ENCODE peak calls at places on chromosomes 1 and 21, in nine cellular contexts. B is aorta; L is AG04450; Y is heart right ventricle; I is pancreas; D is CD8-positive, alpha-beta memory T cell; G is PC-9; X is H9; P is cardiac muscle cell. K is an unnamed sample.

GRCh38 chr1:156149374-156150106 is 3.8 kb upstream of the SEMA4A start:
- DNase-seq in B (peak), G (no peak), P (no peak), Y (no peak), I (no peak), X (peak), L (no peak), D (no peak), K (no peak)

GRCh38 chr1:117753652-117754051 is 147.8 kb downstream of the TENT5C start:
- DNase-seq in D (no peak), P (peak), L (peak), X (no peak), Y (no peak), I (no peak), B (no peak), G (no peak), K (no peak)

GRCh38 chr21:15638856-15639549 is 90.8 kb upstream of the USP25 start:
- DNase-seq in D (no peak), B (no peak), I (peak), P (peak), X (no peak), Y (no peak), L (no peak), G (peak), K (no peak)

GRCh38 chr1:117645343-117645742 is 39.5 kb downstream of the TENT5C start:
- DNase-seq in P (no peak), G (no peak), X (no peak), Y (no peak), I (no peak), L (no peak), D (no peak), B (no peak), K (no peak)

GRCh38 chr1:30422251-30422650 is 301.1 kb downstream of the MATN1 start:
- DNase-seq in D (no peak), B (peak), Y (no peak), L (no peak), I (no peak), X (peak), P (no peak), G (no peak), K (no peak)

GRCh38 chr1:116856312-116856711 is 53.4 kb upstream of the PTGFRN start:
- DNase-seq in P (no peak), B (no peak), D (no peak), X (no peak), Y (no peak), L (no peak), G (no peak), I (no peak), K (no peak)

GRCh38 chr1:115296981-115297380 is 41.1 kb downstream of the NGF start:
- DNase-seq in G (no peak), I (no peak), P (no peak), D (no peak), L (no peak), X (no peak), Y (no peak), B (no peak), K (no peak)

GRCh38 chr1:63958556-63958955 is 184.7 kb downstream of the ROR1 start:
- DNase-seq in B (no peak), G (no peak), P (no peak), L (no peak), D (no peak), Y (no peak), I (no peak), X (no peak), K (no peak)

DNA sequence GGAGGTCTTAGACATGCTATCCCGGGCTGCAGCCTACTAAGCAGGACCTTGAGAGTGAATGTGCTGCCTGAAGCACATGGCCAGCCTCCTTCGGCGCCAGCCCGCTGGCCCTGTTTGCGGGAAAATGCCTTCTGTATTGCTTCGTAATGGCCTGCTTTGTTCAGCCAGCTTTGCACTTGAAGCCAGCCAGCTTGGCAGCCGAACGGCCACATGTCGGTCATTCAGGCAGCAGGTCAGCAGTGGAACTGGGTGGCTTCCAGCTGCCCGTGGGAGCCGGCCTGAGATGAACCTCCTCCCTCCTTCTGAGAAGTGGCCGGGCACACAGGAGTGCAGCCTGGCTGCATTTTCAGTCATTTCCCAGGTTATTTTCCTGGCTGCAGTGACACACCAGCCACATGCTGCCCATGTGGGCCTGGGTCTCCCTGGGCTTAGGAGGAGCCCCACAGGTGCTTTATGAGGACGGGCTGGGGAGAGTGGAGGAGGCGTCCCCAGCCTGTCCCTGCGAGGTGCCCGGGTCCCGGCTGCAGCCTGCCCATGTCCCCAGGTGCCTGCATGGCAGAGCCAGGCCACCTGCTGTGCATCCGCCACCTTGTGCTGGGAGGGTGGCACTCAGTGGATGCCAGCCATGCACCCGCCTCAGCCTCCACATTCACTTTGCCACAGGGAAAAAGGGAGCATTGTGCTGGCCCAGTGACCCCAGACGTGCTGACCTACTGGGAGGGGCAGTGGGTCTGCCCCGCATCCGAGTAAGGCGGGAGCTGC is 103.5 kb downstream of the SIK1 start:
- DNase-seq in X (no peak), B (no peak), D (no peak), Y (peak), I (peak), G (no peak), P (no peak), L (no peak), K (no peak)
- H3K27ac ChIP-seq in X (no peak), B (no peak), D (no peak), Y (no peak), I (peak), G (no peak), P (no peak), L (no peak), K (no peak)

GRCh38 chr1:94705755-94706154 is 114.4 kb upstream of the SLC44A3 start:
- DNase-seq in G (no peak), D (no peak), Y (no peak), B (no peak), L (no peak), I (no peak), X (no peak), P (peak), K (no peak)

GRCh38 chr1:94698759-94699502 is 121.2 kb upstream of the SLC44A3 start:
- DNase-seq in G (no peak), D (no peak), L (peak), I (no peak), X (no peak), B (no peak), P (peak), Y (no peak), K (no peak)

GRCh38 chr1:94702440-94702810 is 117.7 kb upstream of the SLC44A3 start:
- DNase-seq in G (no peak), Y (no peak), I (no peak), B (no peak), X (no peak), L (no peak), D (no peak), P (peak), K (no peak)

GRCh38 chr1:94698341-94698740 is 121.8 kb upstream of the SLC44A3 start:
- DNase-seq in L (no peak), G (no peak), X (no peak), B (no peak), I (no peak), Y (no peak), D (no peak), P (no peak), K (no peak)

DNA sequence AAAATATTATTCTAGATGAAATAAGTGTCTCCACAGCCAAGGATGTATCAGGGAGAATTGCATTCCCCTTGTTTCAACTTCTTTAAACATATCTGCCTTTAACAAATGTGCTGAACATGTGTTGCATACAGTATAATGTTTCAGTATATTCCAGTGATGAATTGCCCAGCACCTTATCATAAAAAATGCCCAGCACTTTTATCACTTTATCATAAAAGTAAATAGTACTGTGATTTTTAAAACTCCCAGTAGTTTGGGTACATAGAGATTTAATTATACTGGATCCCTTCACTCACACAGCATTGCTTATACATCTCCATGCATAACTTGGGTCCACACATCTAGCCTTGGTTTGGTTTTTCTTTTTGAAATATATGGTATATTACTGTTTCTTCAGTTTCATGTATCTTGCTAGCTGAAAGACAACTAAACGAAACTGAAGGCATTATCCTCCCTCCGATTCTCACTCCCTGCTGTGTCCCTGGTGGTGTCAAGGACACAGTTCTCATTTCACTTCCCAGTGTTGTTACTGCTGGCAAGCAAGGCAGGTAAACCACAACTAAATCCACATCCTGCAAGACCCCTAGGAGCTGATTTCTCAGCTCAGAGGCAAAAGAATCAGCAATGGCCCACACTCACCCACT is 118.2 kb upstream of the SLC44A3 start:
- DNase-seq in I (no peak), D (no peak), L (no peak), P (no peak), X (no peak), B (no peak), G (no peak), Y (no peak), K (no peak)
- H3K27ac ChIP-seq in I (peak), D (no peak), L (no peak), P (no peak), X (no peak), B (no peak), G (no peak), Y (no peak), K (no peak)

GRCh38 chr1:177665935-177666334 is 303.9 kb downstream of the SEC16B start:
- DNase-seq in L (no peak), I (no peak), G (no peak), X (no peak), Y (no peak), P (no peak), B (no peak), D (no peak), K (no peak)
- H3K27ac ChIP-seq in L (no peak), I (no peak), G (no peak), X (no peak), Y (no peak), P (no peak), B (no peak), D (no peak), K (no peak)

GRCh38 chr21:32475162-32475812 is 62.8 kb downstream of the EVA1C start:
- DNase-seq in L (no peak), Y (no peak), B (no peak), D (no peak), I (no peak), X (no peak), G (no peak), P (peak), K (no peak)

GRCh38 chr21:32474179-32475059 is 61.9 kb downstream of the EVA1C start:
- DNase-seq in D (no peak), X (peak), I (no peak), G (no peak), B (no peak), P (no peak), L (no peak), Y (no peak), K (no peak)

GRCh38 chr21:32470206-32470605 is 57.7 kb downstream of the EVA1C start:
- DNase-seq in Y (no peak), B (peak), D (no peak), X (no peak), I (no peak), G (no peak), P (no peak), L (no peak), K (no peak)

GRCh38 chr21:32469628-32470027 is 57.1 kb downstream of the EVA1C start:
- DNase-seq in I (no peak), L (no peak), B (peak), X (no peak), G (no peak), P (no peak), D (no peak), Y (no peak), K (no peak)

DNA sequence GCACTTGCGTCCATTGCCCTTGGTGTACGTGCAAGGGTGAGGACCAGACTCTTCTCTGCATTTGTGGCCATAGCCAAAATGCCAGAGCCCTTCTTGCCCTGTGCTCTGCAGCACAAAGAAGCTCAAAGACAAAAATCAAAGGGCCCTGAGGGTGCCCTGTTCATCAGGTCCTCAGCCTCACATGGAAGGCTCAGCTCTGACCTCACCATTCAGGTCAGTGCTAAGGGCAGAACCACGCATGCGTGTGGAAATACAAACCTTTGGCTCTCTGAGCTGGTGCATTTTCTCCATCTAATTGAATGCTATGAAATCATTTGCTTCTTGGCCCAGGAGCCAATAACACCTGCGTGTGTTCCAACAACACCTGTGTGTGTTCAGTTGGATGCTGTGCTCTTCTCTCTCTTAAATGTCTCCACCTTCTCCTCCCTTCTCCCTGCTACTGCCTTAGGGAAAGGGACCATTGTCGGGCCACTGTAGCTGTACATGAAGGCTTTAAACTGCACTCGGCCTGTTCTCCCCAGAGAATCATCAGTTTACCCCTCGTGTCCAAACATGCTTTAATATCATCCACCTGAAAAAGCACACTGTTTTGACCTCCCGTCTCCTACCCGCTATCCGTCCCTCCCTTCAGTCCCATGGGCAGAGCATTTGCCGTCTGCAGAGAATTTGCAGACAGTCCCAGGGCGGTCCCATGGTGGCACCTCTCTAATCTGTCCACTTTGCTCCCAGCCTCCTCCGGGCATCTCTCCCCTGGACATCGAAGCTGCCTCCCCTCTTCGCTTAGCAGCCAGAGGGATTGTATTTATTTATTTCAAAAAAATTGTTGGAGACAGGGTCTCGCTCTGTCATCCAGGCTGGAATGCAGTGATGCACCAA is 60.6 kb downstream of the EVA1C start:
- DNase-seq in Y (no peak), D (no peak), L (no peak), X (no peak), G (no peak), I (no peak), B (no peak), P (no peak), K (no peak)
- H3K27ac ChIP-seq in Y (no peak), D (no peak), L (no peak), X (no peak), G (no peak), I (no peak), B (no peak), P (no peak), K (no peak)

DNA sequence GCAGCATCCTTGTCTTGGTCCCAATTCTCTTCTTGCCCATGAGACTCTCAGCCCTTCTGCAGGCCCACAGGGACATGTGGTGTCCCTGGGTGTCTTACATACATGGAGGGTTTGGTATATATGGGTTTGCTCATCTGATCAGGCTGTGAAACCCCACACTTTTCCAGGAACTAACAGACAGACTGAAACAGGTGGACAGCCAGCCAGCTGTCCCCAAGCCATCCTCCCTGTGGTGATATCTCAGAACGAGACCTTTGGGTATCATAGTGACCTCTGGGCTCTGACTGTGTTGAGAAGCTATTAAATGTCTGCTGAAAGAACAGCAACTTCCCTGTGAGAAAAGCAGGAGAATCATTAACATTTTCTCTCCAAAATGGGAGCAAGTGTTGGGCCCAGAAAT is 115.5 kb upstream of the PAXBP1 start:
- DNase-seq in B (no peak), X (no peak), D (no peak), P (no peak), Y (no peak), I (no peak), G (no peak), L (no peak), K (no peak)
- H3K27ac ChIP-seq in B (no peak), X (no peak), D (no peak), P (no peak), Y (no peak), I (no peak), G (no peak), L (no peak), K (no peak)

GRCh38 chr1:25618433-25618808 is 1.8 kb downstream of the MAN1C1 start:
- DNase-seq in G (no peak), L (no peak), I (no peak), D (no peak), X (no peak), P (no peak), Y (no peak), B (no peak), K (no peak)
- H3K27ac ChIP-seq in G (no peak), L (no peak), I (no peak), D (no peak), X (no peak), P (no peak), Y (peak), B (no peak), K (no peak)

DNA sequence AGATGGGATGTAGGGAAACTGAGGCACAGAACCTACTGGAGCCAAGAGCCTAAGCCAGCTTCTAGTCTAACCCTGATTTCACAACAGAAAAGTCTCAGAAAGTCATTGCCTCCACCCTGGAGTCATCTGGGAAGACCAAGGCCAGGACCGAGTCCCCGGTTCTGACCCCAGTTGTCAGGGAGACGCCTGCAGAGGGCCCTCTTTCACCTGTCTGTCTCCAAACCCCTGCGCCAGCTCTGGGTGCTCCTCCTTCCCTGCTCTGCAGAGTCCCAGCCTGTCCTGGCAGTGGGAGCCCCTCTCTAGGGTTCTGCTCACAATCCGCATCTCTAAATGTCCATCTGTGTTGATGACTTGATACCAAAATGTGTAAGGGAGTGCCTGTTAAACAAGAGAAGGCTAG is 149.7 kb downstream of the PGBD5 start:
- DNase-seq in G (no peak), L (no peak), D (no peak), X (no peak), Y (no peak), P (no peak), I (no peak), B (no peak), K (no peak)
- H3K27ac ChIP-seq in G (no peak), L (no peak), D (no peak), X (no peak), Y (no peak), P (no peak), I (no peak), B (no peak), K (no peak)

DNA sequence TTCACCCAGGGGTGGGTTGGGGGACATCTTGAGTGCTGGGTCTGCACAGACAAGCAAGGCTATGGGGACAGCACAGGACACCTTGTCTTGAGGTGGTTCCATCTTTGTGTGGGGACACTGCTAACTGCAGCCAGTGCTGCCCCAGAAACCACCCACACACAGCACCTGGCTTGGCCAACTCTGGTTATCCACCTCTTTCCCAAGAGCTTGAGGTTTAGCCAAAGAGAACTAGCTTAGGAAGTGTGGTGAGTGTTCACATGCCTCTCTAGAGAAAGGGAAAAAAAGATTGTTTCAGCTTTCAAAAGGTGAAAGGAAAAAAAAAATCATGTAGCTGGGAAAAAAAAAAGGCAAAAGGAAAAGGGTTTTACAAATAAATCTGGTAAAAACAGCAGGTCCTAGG is 32.4 kb downstream of the BCAR3 start:
- DNase-seq in I (no peak), G (no peak), P (peak), X (no peak), B (no peak), L (no peak), D (no peak), Y (no peak), K (no peak)
- H3K27ac ChIP-seq in I (no peak), G (peak), P (no peak), X (no peak), B (no peak), L (no peak), D (no peak), Y (no peak), K (no peak)

GRCh38 chr1:44053394-44053793 is 22.1 kb upstream of the SLC6A9 start:
- DNase-seq in X (no peak), I (no peak), L (no peak), Y (no peak), P (no peak), D (no peak), G (no peak), B (no peak), K (no peak)
- H3K27ac ChIP-seq in X (no peak), I (no peak), L (no peak), Y (no peak), P (no peak), D (no peak), G (no peak), B (no peak), K (no peak)

K was measured in epithelial cell of prostate.